ENCODE peak calls at places on chromosomes 16 and 17, in eight cellular contexts. N is stimulated activated CD4-positive, alpha-beta T cell treated with anti-CD3 and anti-CD28 coated beads, Interleukin-2, amount 100 ng/mL, for 48 hours; S is NCI-H510A; T is uterus; L is stimulated activated CD8-positive, alpha-beta memory T cell treated with anti-CD3 and anti-CD28 coated beads, Interleukin-7, amount 100 ng/mL, for 1 hour; P is activated naive CD8-positive, alpha-beta T cell treated with anti-CD3 and anti-CD28 coated beads, Interleukin-2, amount 50 U/mL, for 24 hours; G is C1 segment of cervical spinal cord; U is T-helper 2 cell. B is an unnamed sample.
A peak's percentile ranks its signal among the peaks of the same experiment; 100 is the strongest.

GRCh38 chr17:53707546-53707945 is 115.2 kb upstream of the KIF2B start:
- DNase-seq in L (no peak), P (no peak), U (no peak), N (no peak), G (no peak), T (no peak), S (no peak), B (no peak)

GRCh38 chr17:45096141-45096540 is 35.0 kb downstream of the NMT1 start:
- DNase-seq in N (no peak), L (no peak), P (no peak), T (no peak), S (no peak), U (no peak), G (no peak), B (peak; percentile 28)

GRCh38 chr17:76554131-76554530 is 14.3 kb downstream of the PRCD start:
- DNase-seq in S (no peak), G (peak; percentile 56), P (no peak), L (no peak), T (no peak), N (no peak), U (no peak), B (no peak)

GRCh38 chr16:54430491-54431030 is 144.0 kb upstream of the IRX3 start:
- DNase-seq in T (no peak), L (no peak), U (no peak), P (no peak), S (no peak), N (no peak), G (no peak), B (no peak)

GRCh38 chr17:47423406-47424295 is 99.9 kb downstream of the EFCAB13 start:
- DNase-seq in U (no peak), S (peak; percentile 32), T (no peak), L (no peak), N (peak; percentile 5), G (no peak), P (peak; percentile 12), B (no peak)

GRCh38 chr17:17109896-17110295 is 67.6 kb downstream of the MPRIP start:
- DNase-seq in L (no peak), N (no peak), S (no peak), G (no peak), P (no peak), U (no peak), T (no peak), B (peak; percentile 39)

GRCh38 chr17:51056813-51057510 is 63.7 kb downstream of the SPAG9 start:
- DNase-seq in G (no peak), P (no peak), L (no peak), U (no peak), T (peak; percentile 19), S (no peak), N (no peak), B (peak; percentile 54)

GRCh38 chr16:22641030-22641671 is 130.5 kb downstream of the NPIPB5 start:
- DNase-seq in N (no peak), S (no peak), U (no peak), T (no peak), G (no peak), P (no peak), L (no peak), B (peak; percentile 34)

GRCh38 chr17:47975189-47975814 is 4.4 kb downstream of the CDK5RAP3 start:
- DNase-seq in G (no peak), U (no peak), P (no peak), L (no peak), S (no peak), N (no peak), T (no peak), B (no peak)

GRCh38 chr17:80599546-80600305 is 55.1 kb downstream of the RPTOR start:
- DNase-seq in P (no peak), G (no peak), S (no peak), L (no peak), U (no peak), T (no peak), N (no peak), B (no peak)

GRCh38 chr17:76265624-76266243 is 586 bp downstream of the UBALD2 start:
- DNase-seq in U (peak; percentile 56), G (peak; percentile 19), P (peak; percentile 65), T (peak; percentile 50), L (peak; percentile 37), S (no peak), N (no peak), B (peak; percentile 75)